ENCODE peak calls at places on chromosomes 6 and 20, in eight cellular contexts. G is activated naive CD4-positive, alpha-beta T cell treated with anti-CD3 and anti-CD28 coated beads for 36 hours; J is GM23248; Y is NCI-H345; F is A549; B is sciatic nerve; H is stimulated activated CD4-positive, alpha-beta T cell treated with anti-CD3 and anti-CD28 coated beads, Interleukin-12 subunit alpha, Interleukin-12 subunit beta, amount 100 ng/mL, for 4 hours; V is kidney glomerular epithelial cell. U is an unnamed sample.

GRCh38 chr6:41374618-41375590 is 39.5 kb downstream of the NCR2 start:
- DNase-seq in G (no peak), J (peak), Y (no peak), F (no peak), B (no peak), H (no peak), V (no peak), U (no peak)

GRCh38 chr6:131383421-131384411 is 189.3 kb upstream of the ARG1 start:
- DNase-seq in G (no peak), J (peak), Y (no peak), F (no peak), B (no peak), H (no peak), V (no peak), U (no peak)

GRCh38 chr20:19976595-19977372 is 40.4 kb upstream of the NAA20 start:
- DNase-seq in G (no peak), J (peak), Y (no peak), F (peak), B (peak), H (no peak), V (peak), U (no peak)

GRCh38 chr6:105251689-105252088 is 71.9 kb upstream of the POPDC3 start:
- DNase-seq in G (no peak), J (no peak), Y (no peak), F (no peak), B (no peak), H (no peak), V (no peak), U (no peak)

GRCh38 chr6:32854376-32855178 is 585 bp downstream of the PSMB9 start:
- DNase-seq in G (peak), J (peak), Y (no peak), F (peak), B (peak), H (peak), V (no peak), U (peak)

GRCh38 chr6:143701343-143702234 is 23.8 kb downstream of the PHACTR2 start:
- DNase-seq in G (no peak), J (peak), Y (no peak), F (no peak), B (no peak), H (no peak), V (no peak), U (no peak)

GRCh38 chr6:7239590-7239948 is 73.4 kb downstream of the SSR1 start:
- DNase-seq in G (no peak), J (no peak), Y (no peak), F (no peak), B (no peak), H (no peak), V (no peak), U (no peak)

GRCh38 chr6:29797966-29798365 is 29.7 kb upstream of the HLA-G start:
- DNase-seq in G (no peak), J (no peak), Y (no peak), F (no peak), B (no peak), H (no peak), V (no peak), U (no peak)

GRCh38 chr6:125191916-125192609 is 38.5 kb downstream of the TPD52L1 start:
- DNase-seq in G (peak), J (peak), Y (peak), F (peak), B (peak), H (peak), V (peak), U (peak)

U was measured in 8988T.